ENCODE peak calls at places on chromosome 22, in seven cellular contexts. T is Peyer's patch, N is H1, B is prostate gland, C is body of pancreas, Z is thoracic aorta, H is ovary. F is an unnamed sample. For H3K36me3, the result is how much of the 10 kb centered on the place peaks cover.

GRCh38 chr22:44597616-44598015 is 99.6 kb upstream of the RTL6 start:
- DNase-seq in T (no peak), N (no peak), B (no peak), C (no peak), Z (no peak), H (no peak), F (peak)

GRCh38 chr22:32473388-32473952 is 1.1 kb upstream of the FBXO7 start:
- DNase-seq in T (peak), N (no peak), B (no peak), C (no peak), Z (no peak), H (peak), F (no peak)

GRCh38 chr22:44671742-44672141 is 30.3 kb upstream of the PRR5 start:
- DNase-seq in T (no peak), N (no peak), B (no peak), C (no peak), Z (no peak), H (no peak), F (peak)

GRCh38 chr22:26527574-26528465 is 15.5 kb upstream of the TFIP11 start:
- DNase-seq in T (no peak), N (no peak), B (no peak), C (no peak), Z (no peak), H (no peak), F (no peak)

GRCh38 chr22:49697047-49697446 is 130.6 kb downstream of the BRD1 start:
- DNase-seq in T (no peak), N (no peak), B (no peak), C (no peak), Z (no peak), H (no peak), F (no peak)

GRCh38 chr22:26949193-26949592 is 291.8 kb downstream of the MIAT start:
- DNase-seq in T (no peak), N (no peak), B (no peak), C (peak), Z (no peak), H (no peak), F (no peak)

GRCh38 chr22:17570851-17571631 is 7.7 kb downstream of the SLC25A18 start:
- DNase-seq in T (peak), N (no peak), B (peak), C (peak), Z (peak), H (peak), F (no peak)

GRCh38 chr22:47154621-47155081 is 392.2 kb downstream of the TBC1D22A start:
- DNase-seq in T (peak), N (no peak), B (peak), C (peak), Z (no peak), H (peak), F (no peak)

GRCh38 chr22:42805016-42805997 is 51.8 kb downstream of the ARFGAP3 start:
- DNase-seq in T (no peak), N (no peak), B (peak), C (peak), Z (no peak), H (peak), F (no peak)

GRCh38 chr22:31241936-31242335 is 29.8 kb downstream of the LIMK2 start:
- DNase-seq in T (no peak), N (no peak), B (no peak), C (no peak), Z (no peak), H (no peak), F (no peak)

GRCh38 chr22:31240011-31240410 is 27.9 kb downstream of the LIMK2 start:
- DNase-seq in T (no peak), N (no peak), B (no peak), C (no peak), Z (no peak), H (no peak), F (no peak)

GRCh38 chr22:31244044-31244942 is 32.2 kb downstream of the LIMK2 start:
- DNase-seq in T (no peak), N (peak), B (no peak), C (no peak), Z (no peak), H (no peak), F (peak)

GRCh38 chr22:31243339-31244043 is 31.4 kb downstream of the LIMK2 start:
- DNase-seq in T (no peak), N (no peak), B (no peak), C (no peak), Z (no peak), H (no peak), F (no peak)

DNA sequence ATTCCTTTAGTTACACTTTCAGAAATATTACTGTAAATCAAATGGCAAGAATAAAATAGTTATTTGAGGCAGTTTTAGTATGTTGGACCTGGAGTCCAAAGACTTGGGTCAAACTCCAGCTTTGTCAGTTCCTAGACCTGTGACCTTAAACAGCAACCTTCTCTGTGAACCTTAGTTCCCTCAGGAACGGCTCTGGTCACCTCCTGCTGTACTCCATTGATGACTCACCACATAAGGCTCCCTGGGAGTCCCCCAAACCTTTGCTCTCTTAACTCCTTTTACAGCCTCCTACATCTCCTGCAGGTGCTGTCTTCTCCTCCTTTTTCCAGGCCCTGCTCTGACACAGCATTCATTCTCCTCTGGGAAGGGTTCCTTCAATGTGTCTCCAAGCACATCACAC is 29.1 kb downstream of the LIMK2 start:
- DNase-seq in T (peak), N (no peak), B (no peak), C (no peak), Z (no peak), H (no peak), F (no peak)
- H3K4me3 ChIP-seq in T (no peak), N (no peak), B (no peak), C (no peak), Z (no peak), H (no peak), F (no peak)

GRCh38 chr22:22071455-22071854 is 88.9 kb upstream of the TOP3B start:
- DNase-seq in T (no peak), N (no peak), B (no peak), C (no peak), Z (no peak), H (no peak), F (no peak)
- H3K36me3 ChIP-seq in T (under half), N (under half), B (under half), C (under half), Z (under half), H (under half), F (under half)

DNA sequence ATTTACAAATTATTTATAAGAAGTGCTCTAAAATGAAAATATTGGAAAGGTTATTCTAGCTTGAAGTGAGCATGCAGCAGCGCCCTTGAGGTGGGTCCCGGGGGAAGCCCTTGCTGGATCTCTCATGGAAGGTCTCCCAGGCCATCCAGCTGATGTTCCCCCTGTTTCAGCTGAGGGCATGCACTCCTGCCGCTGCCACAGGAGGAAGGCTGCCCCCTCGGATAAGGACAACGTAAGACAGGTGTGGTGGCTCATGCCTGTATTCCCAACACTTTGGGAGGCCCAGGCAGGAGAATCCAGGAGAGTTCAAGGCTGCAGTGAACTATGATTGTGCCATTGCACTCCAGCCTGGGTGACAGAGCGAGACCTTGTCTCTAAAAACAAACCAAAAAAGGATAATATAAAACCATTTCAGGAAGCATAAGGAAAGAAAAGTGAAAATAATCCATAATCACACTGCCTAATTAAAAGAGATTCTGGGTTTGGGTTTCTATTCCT is 15.0 kb downstream of the CDC45 start:
- DNase-seq in T (no peak), N (no peak), B (no peak), C (no peak), Z (no peak), H (no peak), F (no peak)
- TF ChIP-seq CTCF in T (no peak), N (no peak), B (no peak), C (no peak), Z (no peak), H (no peak), F (no peak)

GRCh38 chr22:29206372-29207230 is 905 bp downstream of the EMID1 start:
- DNase-seq in T (no peak), N (no peak), B (no peak), C (no peak), Z (no peak), H (no peak), F (no peak)
- H3K4me3 ChIP-seq in T (peak), N (peak), B (peak), C (peak), Z (peak), H (peak), F (peak)

GRCh38 chr22:23833017-23833795 is 5.6 kb downstream of the DERL3 start:
- DNase-seq in T (peak), N (no peak), B (no peak), C (no peak), Z (no peak), H (peak), F (no peak)

GRCh38 chr22:23831781-23832180 is 7.0 kb downstream of the DERL3 start:
- DNase-seq in T (peak), N (no peak), B (no peak), C (no peak), Z (no peak), H (peak), F (no peak)

GRCh38 chr22:23831261-23831660 is 7.5 kb downstream of the DERL3 start:
- DNase-seq in T (peak), N (no peak), B (no peak), C (no peak), Z (no peak), H (peak), F (no peak)

GRCh38 chr22:23833911-23834317 is 4.9 kb downstream of the DERL3 start:
- DNase-seq in T (peak), N (no peak), B (no peak), C (no peak), Z (no peak), H (peak), F (no peak)

DNA sequence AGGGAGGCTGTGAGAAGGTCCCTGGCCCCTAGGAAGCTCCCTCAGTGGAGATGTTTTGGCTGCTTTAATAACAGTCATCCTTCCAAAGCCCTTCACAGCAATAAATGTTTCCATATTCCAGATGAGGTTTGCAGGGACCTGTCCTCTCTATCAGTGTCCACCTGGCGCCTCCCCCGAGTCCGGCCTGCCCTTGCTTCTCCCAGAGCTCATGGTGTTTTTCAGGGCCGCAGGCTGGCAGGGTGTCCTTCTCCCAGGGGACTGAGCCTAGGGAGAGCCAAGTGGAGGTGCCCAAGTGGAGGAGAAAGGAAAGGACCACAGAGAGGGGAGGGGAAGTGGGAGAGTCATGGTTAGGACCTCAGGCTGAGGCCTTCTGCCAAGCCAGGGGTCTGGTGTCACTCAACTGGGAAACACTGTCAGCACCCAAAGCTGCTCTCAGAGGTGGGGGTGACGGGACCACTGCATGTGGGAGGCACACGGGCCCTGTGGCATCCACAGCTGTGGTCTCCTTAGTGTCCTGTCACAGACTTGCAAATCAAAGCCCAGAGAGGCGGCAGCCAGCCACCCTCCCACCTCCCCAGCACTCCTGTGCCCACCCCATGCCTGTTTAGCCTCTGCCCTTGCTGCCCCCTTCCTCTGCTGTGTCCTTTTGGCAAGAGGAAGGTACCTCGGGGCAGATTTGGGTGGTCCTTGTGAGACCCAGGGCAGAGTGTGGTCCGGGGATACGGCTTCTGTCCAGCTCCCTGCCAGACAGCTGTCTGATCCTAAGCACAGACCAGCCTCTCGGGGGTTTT is 6.4 kb downstream of the DERL3 start:
- DNase-seq in T (peak), N (no peak), B (no peak), C (no peak), Z (no peak), H (peak), F (no peak)
- H3K36me3 ChIP-seq in T (under half), N (under half), B (under half), C (under half), Z (under half), H (under half), F (under half)